ENCODE peak calls at places on chromosomes 13 and 19, in ten cellular contexts. D is Caco-2; Y is activated T-cell treated with anti-CD3 and anti-CD28 coated beads for 4 hours; M is AG09309; V is stimulated activated CD8-positive, alpha-beta memory T cell treated with anti-CD3 and anti-CD28 coated beads, Interleukin-2, amount 100 ng/mL, for 48 hours; R is amygdala; B is body of pancreas; J is upper lobe of right lung; P is naive B cell; L is choroid plexus epithelial cell. Q is an unnamed sample.

GRCh38 chr19:1512671-1513491 is at the start of gene ADAMTSL5:
- DNase-seq in D (peak), Y (peak), M (no peak), V (peak), R (no peak), B (no peak), J (peak), P (peak), L (peak), Q (peak)

GRCh38 chr19:28498404-28498976 is 714.5 kb downstream of the UQCRFS1 start:
- DNase-seq in D (no peak), Y (no peak), M (no peak), V (no peak), R (no peak), B (no peak), J (no peak), P (no peak), L (peak), Q (no peak)

GRCh38 chr13:19622189-19622588 is 11.3 kb upstream of the MPHOSPH8 start:
- DNase-seq in D (no peak), Y (no peak), M (no peak), V (no peak), R (no peak), B (no peak), J (no peak), P (no peak), L (no peak), Q (no peak)

GRCh38 chr19:29292562-29292961 is 79.6 kb upstream of the UQCRFS1 start:
- DNase-seq in D (no peak), Y (no peak), M (no peak), V (no peak), R (no peak), B (no peak), J (peak), P (no peak), L (no peak), Q (no peak)

GRCh38 chr19:49585023-49585422 is 3.9 kb downstream of the PRRG2 start:
- DNase-seq in D (no peak), Y (no peak), M (no peak), V (no peak), R (no peak), B (no peak), J (no peak), P (no peak), L (no peak), Q (no peak)

GRCh38 chr19:11457831-11458230 is 22.4 kb downstream of the PRKCSH start:
- DNase-seq in D (no peak), Y (no peak), M (no peak), V (no peak), R (no peak), B (no peak), J (no peak), P (no peak), L (no peak), Q (no peak)

GRCh38 chr19:55230329-55230728 is 1.8 kb upstream of the TMEM86B start:
- DNase-seq in D (no peak), Y (no peak), M (no peak), V (no peak), R (no peak), B (no peak), J (no peak), P (no peak), L (no peak), Q (no peak)

GRCh38 chr19:54299515-54299914 is 13.5 kb downstream of the LILRA5 start:
- DNase-seq in D (no peak), Y (no peak), M (no peak), V (no peak), R (no peak), B (no peak), J (no peak), P (no peak), L (no peak), Q (no peak)

GRCh38 chr19:58154287-58154678 is 3.7 kb upstream of the ZNF329 start:
- DNase-seq in D (no peak), Y (no peak), M (peak), V (no peak), R (no peak), B (peak), J (peak), P (no peak), L (peak), Q (no peak)

GRCh38 chr13:89343165-89343564 is 1672.0 kb downstream of the SLITRK5 start:
- DNase-seq in D (no peak), Y (no peak), M (no peak), V (no peak), R (no peak), B (no peak), J (no peak), P (no peak), L (no peak), Q (no peak)

GRCh38 chr13:46615888-46616531 is 63.0 kb downstream of the LRCH1 start:
- DNase-seq in D (no peak), Y (no peak), M (no peak), V (no peak), R (no peak), B (no peak), J (no peak), P (no peak), L (peak), Q (peak)

GRCh38 chr19:35806597-35806996 is 6.0 kb downstream of the PRODH2 start:
- DNase-seq in D (no peak), Y (no peak), M (no peak), V (no peak), R (no peak), B (no peak), J (no peak), P (no peak), L (no peak), Q (no peak)

GRCh38 chr19:15836345-15836594 is 20.8 kb upstream of the OR10H1 start:
- DNase-seq in D (no peak), Y (no peak), M (no peak), V (no peak), R (no peak), B (no peak), J (no peak), P (no peak), L (peak), Q (no peak)

GRCh38 chr19:1591421-1592022 is 1.1 kb downstream of the MBD3 start:
- DNase-seq in D (no peak), Y (peak), M (no peak), V (no peak), R (no peak), B (peak), J (no peak), P (peak), L (no peak), Q (peak)

GRCh38 chr19:39474139-39474620 is 6.5 kb upstream of the TIMM50 start:
- DNase-seq in D (peak), Y (peak), M (no peak), V (peak), R (no peak), B (peak), J (peak), P (peak), L (peak), Q (peak)

GRCh38 chr19:33946535-33947323 is 150.1 kb downstream of the KCTD15 start:
- DNase-seq in D (peak), Y (no peak), M (no peak), V (no peak), R (no peak), B (no peak), J (no peak), P (no peak), L (no peak), Q (peak)

GRCh38 chr19:3095375-3096191 is 1.4 kb downstream of the GNA11 start:
- DNase-seq in D (peak), Y (peak), M (no peak), V (peak), R (no peak), B (peak), J (peak), P (peak), L (no peak), Q (no peak)

GRCh38 chr13:40749327-40749726 is 21.7 kb downstream of the MRPS31 start:
- DNase-seq in D (no peak), Y (no peak), M (no peak), V (no peak), R (no peak), B (no peak), J (no peak), P (no peak), L (peak), Q (no peak)

GRCh38 chr19:18861235-18861634 is 29.5 kb downstream of the UPF1 start:
- DNase-seq in D (no peak), Y (no peak), M (no peak), V (no peak), R (no peak), B (no peak), J (no peak), P (no peak), L (no peak), Q (no peak)

GRCh38 chr13:95494082-95494681 is 58.3 kb upstream of the CLDN10 start:
- DNase-seq in D (peak), Y (no peak), M (peak), V (no peak), R (no peak), B (peak), J (no peak), P (peak), L (peak), Q (peak)

GRCh38 chr19:10998045-10998533 is 37.3 kb downstream of the SMARCA4 start:
- DNase-seq in D (no peak), Y (no peak), M (no peak), V (no peak), R (no peak), B (no peak), J (no peak), P (no peak), L (peak), Q (no peak)

GRCh38 chr19:35270381-35270811 is 1.6 kb downstream of the USF2 start:
- DNase-seq in D (no peak), Y (no peak), M (no peak), V (no peak), R (no peak), B (no peak), J (no peak), P (no peak), L (no peak), Q (no peak)

GRCh38 chr19:14135985-14136508 is 342 bp downstream of the ASF1B start:
- DNase-seq in D (no peak), Y (no peak), M (no peak), V (no peak), R (no peak), B (no peak), J (no peak), P (no peak), L (no peak), Q (no peak)

GRCh38 chr13:102651392-102651791 is 43.5 kb downstream of the METTL21C start:
- DNase-seq in D (peak), Y (no peak), M (no peak), V (no peak), R (no peak), B (no peak), J (no peak), P (no peak), L (peak), Q (peak)

Q was measured in SJSA1.